ENCODE peak calls at places on chromosomes 12 and 14, in nine cellular contexts. One of them, this sample, is unnamed.
A peak's percentile ranks its signal among the peaks of the same experiment; 100 is the strongest.

GRCh38 chr14:92986254-92987147 is 63.6 kb downstream of the CHGA start:
- DNase-seq in fibroblast of mammary gland: peak; percentile 47
- DNase-seq in heart right ventricle: peak; percentile 72
- DNase-seq in WERI-Rb-1: no peak
- DNase-seq in cardiac muscle cell: no peak
- DNase-seq in kidney: peak; percentile 63
- DNase-seq in dorsolateral prefrontal cortex: no peak
- DNase-seq in fibroblast of lung: peak; percentile 57
- DNase-seq in transverse colon: no peak
- DNase-seq in this sample: no peak

GRCh38 chr14:30658645-30659044 is 36.5 kb downstream of the SCFD1 start:
- DNase-seq in fibroblast of mammary gland: no peak
- DNase-seq in heart right ventricle: no peak
- DNase-seq in WERI-Rb-1: no peak
- DNase-seq in cardiac muscle cell: no peak
- DNase-seq in kidney: no peak
- DNase-seq in dorsolateral prefrontal cortex: no peak
- DNase-seq in fibroblast of lung: no peak
- DNase-seq in transverse colon: no peak
- DNase-seq in this sample: no peak

GRCh38 chr12:87931764-87932163 is 97.4 kb downstream of the C12orf50 start:
- DNase-seq in fibroblast of mammary gland: peak; percentile 4
- DNase-seq in heart right ventricle: no peak
- DNase-seq in WERI-Rb-1: no peak
- DNase-seq in cardiac muscle cell: no peak
- DNase-seq in kidney: no peak
- DNase-seq in dorsolateral prefrontal cortex: no peak
- DNase-seq in fibroblast of lung: peak; percentile 53
- DNase-seq in transverse colon: no peak
- DNase-seq in this sample: no peak

GRCh38 chr12:8449293-8449944 is 6.3 kb upstream of the CLEC6A start:
- DNase-seq in fibroblast of mammary gland: no peak
- DNase-seq in heart right ventricle: no peak
- DNase-seq in WERI-Rb-1: no peak
- DNase-seq in cardiac muscle cell: no peak
- DNase-seq in kidney: no peak
- DNase-seq in dorsolateral prefrontal cortex: no peak
- DNase-seq in fibroblast of lung: no peak
- DNase-seq in transverse colon: no peak
- DNase-seq in this sample: no peak

GRCh38 chr14:64193821-64194220 is 100.3 kb downstream of the ESR2 start:
- DNase-seq in fibroblast of mammary gland: no peak
- DNase-seq in heart right ventricle: no peak
- DNase-seq in WERI-Rb-1: no peak
- DNase-seq in cardiac muscle cell: no peak
- DNase-seq in kidney: no peak
- DNase-seq in dorsolateral prefrontal cortex: no peak
- DNase-seq in fibroblast of lung: no peak
- DNase-seq in transverse colon: no peak
- DNase-seq in this sample: no peak

GRCh38 chr14:23881292-23881691 is 72.3 kb upstream of the DHRS4 start:
- DNase-seq in fibroblast of mammary gland: no peak
- DNase-seq in heart right ventricle: no peak
- DNase-seq in WERI-Rb-1: no peak
- DNase-seq in cardiac muscle cell: no peak
- DNase-seq in kidney: no peak
- DNase-seq in dorsolateral prefrontal cortex: no peak
- DNase-seq in fibroblast of lung: peak; percentile 56
- DNase-seq in transverse colon: no peak
- DNase-seq in this sample: peak; percentile 62

GRCh38 chr14:100148837-100149731 is 10.4 kb downstream of the DEGS2 start:
- DNase-seq in fibroblast of mammary gland: no peak
- DNase-seq in heart right ventricle: no peak
- DNase-seq in WERI-Rb-1: no peak
- DNase-seq in cardiac muscle cell: no peak
- DNase-seq in kidney: no peak
- DNase-seq in dorsolateral prefrontal cortex: no peak
- DNase-seq in fibroblast of lung: no peak
- DNase-seq in transverse colon: no peak
- DNase-seq in this sample: no peak

GRCh38 chr12:52079576-52080402 is at the start of gene SMIM41:
- DNase-seq in fibroblast of mammary gland: no peak
- DNase-seq in heart right ventricle: no peak
- DNase-seq in WERI-Rb-1: no peak
- DNase-seq in cardiac muscle cell: no peak
- DNase-seq in kidney: peak; percentile 70
- DNase-seq in dorsolateral prefrontal cortex: no peak
- DNase-seq in fibroblast of lung: no peak
- DNase-seq in transverse colon: no peak
- DNase-seq in this sample: no peak

GRCh38 chr12:31868980-31869379 is 90.2 kb upstream of the RESF1 start:
- DNase-seq in fibroblast of mammary gland: peak; percentile 48
- DNase-seq in heart right ventricle: peak; percentile 69
- DNase-seq in WERI-Rb-1: no peak
- DNase-seq in cardiac muscle cell: peak; percentile 16
- DNase-seq in kidney: no peak
- DNase-seq in dorsolateral prefrontal cortex: no peak
- DNase-seq in fibroblast of lung: peak; percentile 46
- DNase-seq in transverse colon: no peak
- DNase-seq in this sample: no peak

GRCh38 chr12:38555620-38556596 is 239.3 kb downstream of the ALG10B start:
- DNase-seq in fibroblast of mammary gland: peak; percentile 24
- DNase-seq in heart right ventricle: no peak
- DNase-seq in WERI-Rb-1: no peak
- DNase-seq in cardiac muscle cell: no peak
- DNase-seq in kidney: no peak
- DNase-seq in dorsolateral prefrontal cortex: no peak
- DNase-seq in fibroblast of lung: no peak
- DNase-seq in transverse colon: no peak
- DNase-seq in this sample: no peak

GRCh38 chr14:33671556-33671955 is 279.3 kb downstream of the EGLN3 start:
- DNase-seq in fibroblast of mammary gland: no peak
- DNase-seq in heart right ventricle: no peak
- DNase-seq in WERI-Rb-1: no peak
- DNase-seq in cardiac muscle cell: no peak
- DNase-seq in kidney: no peak
- DNase-seq in dorsolateral prefrontal cortex: no peak
- DNase-seq in fibroblast of lung: peak; percentile 34
- DNase-seq in transverse colon: no peak
- DNase-seq in this sample: no peak

GRCh38 chr14:103960457-103960856 is 18.1 kb upstream of the RD3L start:
- DNase-seq in fibroblast of mammary gland: no peak
- DNase-seq in heart right ventricle: no peak
- DNase-seq in WERI-Rb-1: no peak
- DNase-seq in cardiac muscle cell: no peak
- DNase-seq in kidney: no peak
- DNase-seq in dorsolateral prefrontal cortex: no peak
- DNase-seq in fibroblast of lung: no peak
- DNase-seq in transverse colon: no peak
- DNase-seq in this sample: no peak

GRCh38 chr12:104372048-104372720 is 68.6 kb downstream of the EID3 start:
- DNase-seq in fibroblast of mammary gland: no peak
- DNase-seq in heart right ventricle: no peak
- DNase-seq in WERI-Rb-1: no peak
- DNase-seq in cardiac muscle cell: no peak
- DNase-seq in kidney: no peak
- DNase-seq in dorsolateral prefrontal cortex: no peak
- DNase-seq in fibroblast of lung: peak; percentile 33
- DNase-seq in transverse colon: no peak
- DNase-seq in this sample: no peak

GRCh38 chr14:43649508-43649907 is 857.6 kb downstream of the FSCB start:
- DNase-seq in fibroblast of mammary gland: no peak
- DNase-seq in heart right ventricle: no peak
- DNase-seq in WERI-Rb-1: no peak
- DNase-seq in cardiac muscle cell: no peak
- DNase-seq in kidney: no peak
- DNase-seq in dorsolateral prefrontal cortex: no peak
- DNase-seq in fibroblast of lung: no peak
- DNase-seq in transverse colon: no peak
- DNase-seq in this sample: no peak

GRCh38 chr14:55212611-55213010 is 21.2 kb upstream of the DLGAP5 start:
- DNase-seq in fibroblast of mammary gland: peak; percentile 4
- DNase-seq in heart right ventricle: no peak
- DNase-seq in WERI-Rb-1: no peak
- DNase-seq in cardiac muscle cell: no peak
- DNase-seq in kidney: no peak
- DNase-seq in dorsolateral prefrontal cortex: no peak
- DNase-seq in fibroblast of lung: peak; percentile 10
- DNase-seq in transverse colon: no peak
- DNase-seq in this sample: no peak
- TF ChIP-seq CTCF in fibroblast of mammary gland: no peak
- TF ChIP-seq CTCF in heart right ventricle: no peak
- TF ChIP-seq CTCF in WERI-Rb-1: no peak
- TF ChIP-seq CTCF in cardiac muscle cell: no peak
- TF ChIP-seq CTCF in kidney: no peak
- TF ChIP-seq CTCF in dorsolateral prefrontal cortex: no peak
- TF ChIP-seq CTCF in fibroblast of lung: no peak
- TF ChIP-seq CTCF in transverse colon: no peak
- TF ChIP-seq CTCF in this sample: no peak

GRCh38 chr14:74248036-74248435 is 8.8 kb downstream of the VSX2 start:
- DNase-seq in fibroblast of mammary gland: no peak
- DNase-seq in heart right ventricle: no peak
- DNase-seq in WERI-Rb-1: no peak
- DNase-seq in cardiac muscle cell: no peak
- DNase-seq in kidney: no peak
- DNase-seq in dorsolateral prefrontal cortex: no peak
- DNase-seq in fibroblast of lung: no peak
- DNase-seq in transverse colon: no peak
- DNase-seq in this sample: no peak

GRCh38 chr14:74255281-74255680 is 16.0 kb downstream of the VSX2 start:
- DNase-seq in fibroblast of mammary gland: no peak
- DNase-seq in heart right ventricle: no peak
- DNase-seq in WERI-Rb-1: no peak
- DNase-seq in cardiac muscle cell: no peak
- DNase-seq in kidney: no peak
- DNase-seq in dorsolateral prefrontal cortex: no peak
- DNase-seq in fibroblast of lung: no peak
- DNase-seq in transverse colon: no peak
- DNase-seq in this sample: no peak

GRCh38 chr14:74249433-74250375 is 10.5 kb downstream of the VSX2 start:
- DNase-seq in fibroblast of mammary gland: no peak
- DNase-seq in heart right ventricle: no peak
- DNase-seq in WERI-Rb-1: no peak
- DNase-seq in cardiac muscle cell: no peak
- DNase-seq in kidney: no peak
- DNase-seq in dorsolateral prefrontal cortex: no peak
- DNase-seq in fibroblast of lung: no peak
- DNase-seq in transverse colon: no peak
- DNase-seq in this sample: no peak

GRCh38 chr14:74246561-74246960 is 7.3 kb downstream of the VSX2 start:
- DNase-seq in fibroblast of mammary gland: no peak
- DNase-seq in heart right ventricle: no peak
- DNase-seq in WERI-Rb-1: peak; percentile 68
- DNase-seq in cardiac muscle cell: no peak
- DNase-seq in kidney: no peak
- DNase-seq in dorsolateral prefrontal cortex: no peak
- DNase-seq in fibroblast of lung: no peak
- DNase-seq in transverse colon: no peak
- DNase-seq in this sample: no peak

DNA sequence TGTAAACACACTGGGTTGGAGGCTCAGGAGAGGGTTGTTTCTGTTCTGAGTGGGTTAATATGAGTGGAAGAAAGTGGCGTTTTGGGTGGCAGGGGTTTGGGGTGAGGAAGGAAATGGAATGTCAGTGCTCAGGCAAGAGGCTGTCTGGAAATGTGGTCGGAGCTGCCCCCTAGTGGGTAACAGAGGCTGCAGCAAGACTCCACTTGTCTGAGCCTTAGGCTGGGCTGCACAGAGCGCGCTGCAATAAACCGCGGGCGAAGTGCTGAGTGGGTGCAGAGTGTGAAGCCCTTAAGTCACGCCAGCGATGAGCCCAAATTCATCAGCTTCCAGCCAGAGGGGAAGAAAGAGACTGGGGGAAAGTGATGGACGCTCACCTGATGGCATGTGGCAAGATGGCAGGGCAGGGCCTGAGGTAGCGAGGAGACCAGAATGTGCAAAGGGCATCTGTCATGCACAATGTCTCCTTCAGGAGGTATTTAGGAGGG is 12.3 kb downstream of the VSX2 start:
- DNase-seq in fibroblast of mammary gland: peak; percentile 76
- DNase-seq in heart right ventricle: peak; percentile 72
- DNase-seq in WERI-Rb-1: peak; percentile 80
- DNase-seq in cardiac muscle cell: peak; percentile 83
- DNase-seq in kidney: peak; percentile 86
- DNase-seq in dorsolateral prefrontal cortex: peak; percentile 86
- DNase-seq in fibroblast of lung: peak; percentile 65
- DNase-seq in transverse colon: peak; percentile 79
- DNase-seq in this sample: no peak
- H3K4me3 ChIP-seq in fibroblast of mammary gland: peak overlapping the region; percentile 41
- H3K4me3 ChIP-seq in heart right ventricle: peak overlapping the region; percentile 45
- H3K4me3 ChIP-seq in WERI-Rb-1: no peak overlapping the region
- H3K4me3 ChIP-seq in cardiac muscle cell: no peak overlapping the region
- H3K4me3 ChIP-seq in kidney: peak overlapping the region; percentile 59
- H3K4me3 ChIP-seq in dorsolateral prefrontal cortex: peak overlapping the region; percentile 16
- H3K4me3 ChIP-seq in fibroblast of lung: peak overlapping the region; percentile 42
- H3K4me3 ChIP-seq in transverse colon: peak overlapping the region; percentile 22
- H3K4me3 ChIP-seq in this sample: peak overlapping the region; percentile 32

GRCh38 chr12:92735131-92735721 is 32.4 kb downstream of the PLEKHG7 start:
- DNase-seq in fibroblast of mammary gland: peak; percentile 92
- DNase-seq in heart right ventricle: peak; percentile 27
- DNase-seq in WERI-Rb-1: no peak
- DNase-seq in cardiac muscle cell: no peak
- DNase-seq in kidney: no peak
- DNase-seq in dorsolateral prefrontal cortex: no peak
- DNase-seq in fibroblast of lung: peak; percentile 94
- DNase-seq in transverse colon: no peak
- DNase-seq in this sample: peak; percentile 60
- TF ChIP-seq CTCF in fibroblast of mammary gland: peak; percentile 20
- TF ChIP-seq CTCF in heart right ventricle: no peak
- TF ChIP-seq CTCF in WERI-Rb-1: no peak
- TF ChIP-seq CTCF in cardiac muscle cell: no peak
- TF ChIP-seq CTCF in kidney: no peak
- TF ChIP-seq CTCF in dorsolateral prefrontal cortex: no peak
- TF ChIP-seq CTCF in fibroblast of lung: no peak
- TF ChIP-seq CTCF in transverse colon: no peak
- TF ChIP-seq CTCF in this sample: no peak

DNA sequence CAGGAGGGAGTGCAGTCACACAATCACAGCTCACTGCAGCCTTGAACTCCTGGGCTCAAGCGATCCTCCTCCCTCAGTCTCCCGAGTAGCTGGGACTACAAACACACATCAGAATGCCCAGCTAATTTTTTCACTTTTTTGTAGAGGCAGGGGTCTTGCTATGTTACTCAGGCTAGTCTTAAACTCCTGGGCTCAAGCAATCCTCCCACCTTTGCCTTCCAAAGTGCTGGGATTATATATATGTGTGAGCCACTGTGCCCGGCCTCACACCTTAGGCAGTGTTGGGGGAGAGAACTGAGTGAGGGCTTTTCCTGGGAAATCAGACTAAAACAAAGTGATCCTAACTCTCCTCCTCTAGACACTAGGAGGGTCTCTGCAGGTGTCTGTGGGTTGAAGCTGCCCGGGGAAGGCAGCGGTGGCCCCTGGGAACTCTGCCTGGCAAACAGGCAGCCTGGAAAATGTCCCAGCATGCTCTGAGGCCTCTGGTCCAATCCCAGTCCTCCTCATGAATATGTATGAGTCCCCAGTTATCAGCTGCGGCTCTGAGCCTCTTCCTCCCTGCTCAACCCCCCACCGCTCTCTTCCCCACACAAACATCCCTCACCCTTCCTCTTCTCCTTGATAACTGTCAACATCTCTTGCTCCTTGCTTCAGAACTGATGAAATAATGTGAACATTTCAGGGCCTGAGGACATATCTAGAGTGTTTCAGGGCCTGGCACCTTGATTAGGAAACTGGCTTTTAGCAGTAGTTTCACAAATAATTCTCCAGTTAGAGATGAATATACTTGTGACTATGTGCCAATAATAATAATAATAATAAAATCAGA is 7.9 kb upstream of the NAA25 start:
- DNase-seq in fibroblast of mammary gland: no peak
- DNase-seq in heart right ventricle: peak; percentile 82
- DNase-seq in WERI-Rb-1: peak; percentile 61
- DNase-seq in cardiac muscle cell: peak; percentile 91
- DNase-seq in kidney: peak; percentile 84
- DNase-seq in dorsolateral prefrontal cortex: peak; percentile 84
- DNase-seq in fibroblast of lung: peak; percentile 75
- DNase-seq in transverse colon: peak; percentile 41
- DNase-seq in this sample: no peak
- H3K4me3 ChIP-seq in fibroblast of mammary gland: no peak overlapping the region
- H3K4me3 ChIP-seq in heart right ventricle: peak overlapping the region; percentile 25
- H3K4me3 ChIP-seq in WERI-Rb-1: peak overlapping the region; percentile 7
- H3K4me3 ChIP-seq in cardiac muscle cell: no peak overlapping the region
- H3K4me3 ChIP-seq in kidney: peak overlapping the region; percentile 4
- H3K4me3 ChIP-seq in dorsolateral prefrontal cortex: peak overlapping the region; percentile 14
- H3K4me3 ChIP-seq in fibroblast of lung: no peak overlapping the region
- H3K4me3 ChIP-seq in transverse colon: no peak overlapping the region
- H3K4me3 ChIP-seq in this sample: peak overlapping the region; percentile 6

This sample was measured in esophagus muscularis mucosa.